ENCODE peak calls at places on chromosomes 13 and 19, in ten cellular contexts. One of them, this sample, is unnamed.

GRCh38 chr13:25085125-25085742 is 10.7 kb upstream of the PABPC3 start:
- DNase-seq in IMR-90: peak; percentile 26
- DNase-seq in left colon: peak; percentile 15
- DNase-seq in Calu3: peak; percentile 46
- DNase-seq in foreskin melanocyte: peak; percentile 12
- DNase-seq in fibroblast of lung: peak; percentile 38
- DNase-seq in T-cell: no peak
- DNase-seq in cardiac muscle cell: peak; percentile 71
- DNase-seq in sciatic nerve: no peak
- DNase-seq in myocyte: peak; percentile 40
- DNase-seq in this sample: no peak

GRCh38 chr13:71605744-71606143 is 261.3 kb downstream of the DACH1 start:
- DNase-seq in T-cell: no peak
- DNase-seq in Calu3: no peak
- DNase-seq in left colon: no peak
- DNase-seq in sciatic nerve: no peak
- DNase-seq in IMR-90: no peak
- DNase-seq in fibroblast of lung: no peak
- DNase-seq in cardiac muscle cell: no peak
- DNase-seq in foreskin melanocyte: no peak
- DNase-seq in myocyte: no peak
- DNase-seq in this sample: no peak

GRCh38 chr19:51546650-51547396 is 15.4 kb upstream of the SIGLEC6 start:
- DNase-seq in cardiac muscle cell: no peak
- DNase-seq in myocyte: no peak
- DNase-seq in left colon: no peak
- DNase-seq in Calu3: peak; percentile 57
- DNase-seq in sciatic nerve: no peak
- DNase-seq in T-cell: no peak
- DNase-seq in foreskin melanocyte: no peak
- DNase-seq in IMR-90: peak; percentile 9
- DNase-seq in fibroblast of lung: no peak
- DNase-seq in this sample: no peak

GRCh38 chr19:49470615-49470978 is 3.4 kb upstream of the FLT3LG start:
- DNase-seq in foreskin melanocyte: no peak
- DNase-seq in IMR-90: no peak
- DNase-seq in left colon: no peak
- DNase-seq in Calu3: no peak
- DNase-seq in cardiac muscle cell: no peak
- DNase-seq in fibroblast of lung: no peak
- DNase-seq in T-cell: no peak
- DNase-seq in sciatic nerve: no peak
- DNase-seq in myocyte: no peak
- DNase-seq in this sample: no peak

GRCh38 chr13:80371840-80372509 is 31.0 kb upstream of the SPRY2 start:
- DNase-seq in left colon: no peak
- DNase-seq in T-cell: no peak
- DNase-seq in foreskin melanocyte: no peak
- DNase-seq in Calu3: no peak
- DNase-seq in IMR-90: no peak
- DNase-seq in myocyte: no peak
- DNase-seq in cardiac muscle cell: no peak
- DNase-seq in sciatic nerve: no peak
- DNase-seq in fibroblast of lung: no peak
- DNase-seq in this sample: no peak

GRCh38 chr13:45989607-45990006 is 62.9 kb downstream of the ZC3H13 start:
- DNase-seq in foreskin melanocyte: no peak
- DNase-seq in left colon: no peak
- DNase-seq in T-cell: no peak
- DNase-seq in Calu3: no peak
- DNase-seq in sciatic nerve: no peak
- DNase-seq in cardiac muscle cell: no peak
- DNase-seq in IMR-90: peak; percentile 86
- DNase-seq in fibroblast of lung: peak; percentile 91
- DNase-seq in myocyte: peak; percentile 9
- DNase-seq in this sample: no peak

GRCh38 chr13:37995052-37995451 is 125.5 kb upstream of the TRPC4 start:
- DNase-seq in foreskin melanocyte: no peak
- DNase-seq in fibroblast of lung: peak; percentile 2
- DNase-seq in myocyte: peak; percentile 8
- DNase-seq in left colon: no peak
- DNase-seq in cardiac muscle cell: no peak
- DNase-seq in T-cell: no peak
- DNase-seq in IMR-90: peak; percentile 0
- DNase-seq in sciatic nerve: no peak
- DNase-seq in Calu3: no peak
- DNase-seq in this sample: no peak

GRCh38 chr13:29140277-29140676 is 320.1 kb downstream of the MTUS2 start:
- DNase-seq in myocyte: peak; percentile 40
- DNase-seq in Calu3: no peak
- DNase-seq in left colon: no peak
- DNase-seq in IMR-90: no peak
- DNase-seq in fibroblast of lung: peak; percentile 23
- DNase-seq in T-cell: no peak
- DNase-seq in cardiac muscle cell: peak; percentile 53
- DNase-seq in sciatic nerve: no peak
- DNase-seq in foreskin melanocyte: no peak
- DNase-seq in this sample: peak; percentile 18

GRCh38 chr19:49153167-49153809 is 1.9 kb downstream of the HRC start:
- DNase-seq in Calu3: no peak
- DNase-seq in myocyte: no peak
- DNase-seq in left colon: no peak
- DNase-seq in foreskin melanocyte: no peak
- DNase-seq in cardiac muscle cell: no peak
- DNase-seq in sciatic nerve: no peak
- DNase-seq in fibroblast of lung: no peak
- DNase-seq in IMR-90: no peak
- DNase-seq in T-cell: no peak
- DNase-seq in this sample: no peak

GRCh38 chr19:58182577-58182988 is 278 bp upstream of the ZNF274 start:
- DNase-seq in left colon: no peak
- DNase-seq in T-cell: peak; percentile 70
- DNase-seq in Calu3: no peak
- DNase-seq in cardiac muscle cell: no peak
- DNase-seq in fibroblast of lung: no peak
- DNase-seq in sciatic nerve: no peak
- DNase-seq in foreskin melanocyte: no peak
- DNase-seq in myocyte: no peak
- DNase-seq in IMR-90: no peak
- DNase-seq in this sample: no peak

GRCh38 chr13:100235311-100235901 is 146.5 kb downstream of the PCCA start:
- DNase-seq in Calu3: peak; percentile 15
- DNase-seq in left colon: no peak
- DNase-seq in fibroblast of lung: peak; percentile 72
- DNase-seq in IMR-90: peak; percentile 63
- DNase-seq in myocyte: peak; percentile 71
- DNase-seq in foreskin melanocyte: no peak
- DNase-seq in sciatic nerve: no peak
- DNase-seq in T-cell: no peak
- DNase-seq in cardiac muscle cell: peak; percentile 44
- DNase-seq in this sample: no peak

GRCh38 chr19:12092065-12092867 is 27.7 kb downstream of the ZNF844 start:
- DNase-seq in cardiac muscle cell: peak; percentile 95
- DNase-seq in left colon: peak; percentile 78
- DNase-seq in sciatic nerve: peak; percentile 87
- DNase-seq in T-cell: peak; percentile 25
- DNase-seq in fibroblast of lung: peak; percentile 88
- DNase-seq in myocyte: peak; percentile 30
- DNase-seq in IMR-90: peak; percentile 86
- DNase-seq in foreskin melanocyte: peak; percentile 80
- DNase-seq in Calu3: no peak
- DNase-seq in this sample: peak; percentile 88

This sample was measured in left ventricle myocardium inferior.